ENCODE peak calls at places on chromosomes 3 and 15, in seven cellular contexts. N is CD8-positive, alpha-beta T cell; J is body of pancreas; P is dorsolateral prefrontal cortex; Y is HAP-1; E is H7; H is NCI-H446. D is an unnamed sample.

GRCh38 chr15:64151727-64152506 is at the start of gene SNX22:
- DNase-seq in J (peak), H (no peak), N (no peak), Y (no peak), P (no peak), E (peak), D (no peak)

GRCh38 chr3:66463054-66463631 is 37.7 kb downstream of the LRIG1 start:
- DNase-seq in N (no peak), P (no peak), E (no peak), Y (no peak), H (no peak), J (no peak), D (no peak)

GRCh38 chr3:100096866-100097265 is 17.4 kb downstream of the FILIP1L start:
- DNase-seq in E (no peak), Y (no peak), H (no peak), N (no peak), J (no peak), P (no peak), D (no peak)

GRCh38 chr3:59388555-59389280 is 338.9 kb upstream of the CFAP20DC start:
- DNase-seq in J (no peak), H (no peak), E (no peak), Y (no peak), N (no peak), P (no peak), D (no peak)

GRCh38 chr15:91278956-91279355 is 178.9 kb downstream of the SV2B start:
- DNase-seq in J (no peak), H (no peak), Y (no peak), N (no peak), E (no peak), P (no peak), D (no peak)

GRCh38 chr15:64443747-64444621 is 16.4 kb upstream of the ZNF609 start:
- DNase-seq in Y (no peak), N (no peak), P (no peak), E (no peak), J (no peak), H (no peak), D (no peak)

GRCh38 chr15:74317820-74318375 is 49.5 kb downstream of the CYP11A1 start:
- DNase-seq in E (peak), N (no peak), P (no peak), Y (peak), J (peak), H (no peak), D (no peak)

GRCh38 chr3:49397470-49397869 is 14.3 kb downstream of the RHOA start:
- DNase-seq in P (no peak), J (no peak), Y (peak), E (peak), N (no peak), H (no peak), D (peak)

GRCh38 chr15:40263036-40263754 is 19.7 kb downstream of the ANKRD63 start:
- DNase-seq in E (no peak), H (no peak), P (no peak), J (no peak), N (no peak), Y (no peak), D (no peak)

GRCh38 chr3:9914011-9914410 is 2.9 kb upstream of the IL17RC start:
- DNase-seq in N (no peak), P (no peak), E (no peak), J (no peak), Y (no peak), H (no peak), D (no peak)

GRCh38 chr15:39786444-39787056 is 3.9 kb upstream of the FSIP1 start:
- DNase-seq in P (no peak), E (peak), J (no peak), N (no peak), H (peak), Y (peak), D (peak)

GRCh38 chr3:101279162-101279561 is 41.2 kb downstream of the IMPG2 start:
- DNase-seq in N (no peak), H (no peak), P (no peak), E (no peak), Y (no peak), J (no peak), D (no peak)

GRCh38 chr3:155744091-155744625 is 713 bp downstream of the PLCH1 start:
- DNase-seq in P (no peak), H (peak), J (peak), Y (peak), E (peak), N (no peak), D (peak)

GRCh38 chr3:58009026-58009748 is 965 bp downstream of the FLNB start:
- DNase-seq in P (no peak), E (peak), H (no peak), J (peak), Y (no peak), N (peak), D (no peak)

D was measured in hippocampal formation.